ENCODE peak calls at places on chromosome 10, in five cellular contexts. One of them, this sample, is unnamed.

GRCh38 chr10:34801066-34801738 is 13.9 kb downstream of the PARD3 start:
- DNase-seq in H1: no peak
- DNase-seq in HEK293T: no peak
- DNase-seq in GM12878: no peak
- DNase-seq in HepG2: no peak
- DNase-seq in this sample: no peak

GRCh38 chr10:47164126-47164799 is 135.7 kb upstream of the GDF10 start:
- DNase-seq in H1: no peak
- DNase-seq in HEK293T: no peak
- DNase-seq in GM12878: no peak
- DNase-seq in HepG2: no peak
- DNase-seq in this sample: no peak

GRCh38 chr10:58585425-58585824 is 72.8 kb downstream of the BICC1 start:
- DNase-seq in H1: no peak
- DNase-seq in HEK293T: no peak
- DNase-seq in GM12878: no peak
- DNase-seq in HepG2: no peak
- DNase-seq in this sample: no peak

GRCh38 chr10:104350146-104350635 is 3.4 kb upstream of the CFAP58 start:
- DNase-seq in H1: no peak
- DNase-seq in HEK293T: peak
- DNase-seq in GM12878: peak
- DNase-seq in HepG2: peak
- DNase-seq in this sample: no peak

GRCh38 chr10:121936295-121936694 is 8.5 kb upstream of the ATE1 start:
- DNase-seq in H1: no peak
- DNase-seq in HEK293T: no peak
- DNase-seq in GM12878: no peak
- DNase-seq in HepG2: no peak
- DNase-seq in this sample: no peak

GRCh38 chr10:121617176-121617575 is 18.9 kb upstream of the FGFR2 start:
- DNase-seq in H1: no peak
- DNase-seq in HEK293T: no peak
- DNase-seq in GM12878: no peak
- DNase-seq in HepG2: no peak
- DNase-seq in this sample: no peak

GRCh38 chr10:59847888-59848287 is 58.5 kb downstream of the CCDC6 start:
- DNase-seq in H1: peak
- DNase-seq in HEK293T: no peak
- DNase-seq in GM12878: no peak
- DNase-seq in HepG2: no peak
- DNase-seq in this sample: no peak

GRCh38 chr10:82737556-82737955 is 862.6 kb downstream of the NRG3 start:
- DNase-seq in H1: no peak
- DNase-seq in HEK293T: no peak
- DNase-seq in GM12878: no peak
- DNase-seq in HepG2: no peak
- DNase-seq in this sample: no peak

GRCh38 chr10:121570316-121570715 is 27.9 kb downstream of the FGFR2 start:
- DNase-seq in H1: no peak
- DNase-seq in HEK293T: no peak
- DNase-seq in GM12878: no peak
- DNase-seq in HepG2: peak
- DNase-seq in this sample: no peak

GRCh38 chr10:131726460-131726861 is 174.3 kb upstream of the PPP2R2D start:
- DNase-seq in H1: no peak
- DNase-seq in HEK293T: no peak
- DNase-seq in GM12878: no peak
- DNase-seq in HepG2: peak
- DNase-seq in this sample: no peak

GRCh38 chr10:62244785-62245595 is 23.7 kb downstream of the RTKN2 start:
- DNase-seq in H1: no peak
- DNase-seq in HEK293T: peak
- DNase-seq in GM12878: peak
- DNase-seq in HepG2: peak
- DNase-seq in this sample: no peak

GRCh38 chr10:48289652-48290238 is 15.2 kb upstream of the FRMPD2 start:
- DNase-seq in H1: no peak
- DNase-seq in HEK293T: peak
- DNase-seq in GM12878: no peak
- DNase-seq in HepG2: peak
- DNase-seq in this sample: peak

GRCh38 chr10:17026686-17027485 is 102.7 kb downstream of the CUBN start:
- DNase-seq in H1: no peak
- DNase-seq in HEK293T: no peak
- DNase-seq in GM12878: peak
- DNase-seq in HepG2: no peak
- DNase-seq in this sample: no peak

GRCh38 chr10:16116404-16117304 is 256.3 kb upstream of the MINDY3 start:
- DNase-seq in H1: peak
- DNase-seq in HEK293T: peak
- DNase-seq in GM12878: peak
- DNase-seq in HepG2: peak
- DNase-seq in this sample: peak

GRCh38 chr10:94546058-94546595 is 539 bp downstream of the HELLS start:
- DNase-seq in H1: no peak
- DNase-seq in HEK293T: peak
- DNase-seq in GM12878: no peak
- DNase-seq in HepG2: peak
- DNase-seq in this sample: no peak

GRCh38 chr10:47332371-47332770 is 10.1 kb downstream of the GDF2 start:
- DNase-seq in H1: no peak
- DNase-seq in HEK293T: no peak
- DNase-seq in GM12878: no peak
- DNase-seq in HepG2: no peak
- DNase-seq in this sample: no peak

GRCh38 chr10:69554611-69555010 is 18.6 kb downstream of the NEUROG3 start:
- DNase-seq in H1: no peak
- DNase-seq in HEK293T: no peak
- DNase-seq in GM12878: no peak
- DNase-seq in HepG2: no peak
- DNase-seq in this sample: no peak

GRCh38 chr10:14486777-14487510 is 156.2 kb upstream of the FRMD4A start:
- DNase-seq in H1: no peak
- DNase-seq in HEK293T: no peak
- DNase-seq in GM12878: no peak
- DNase-seq in HepG2: no peak
- DNase-seq in this sample: no peak

GRCh38 chr10:98168147-98168546 is 33.7 kb downstream of the R3HCC1L start:
- DNase-seq in H1: no peak
- DNase-seq in HEK293T: no peak
- DNase-seq in GM12878: no peak
- DNase-seq in HepG2: no peak
- DNase-seq in this sample: no peak

GRCh38 chr10:101611096-101611495 is 23.0 kb downstream of the DPCD start:
- DNase-seq in H1: no peak
- DNase-seq in HEK293T: no peak
- DNase-seq in GM12878: no peak
- DNase-seq in HepG2: no peak
- DNase-seq in this sample: no peak

GRCh38 chr10:97319671-97320479 is 804 bp downstream of the FRAT1 start:
- DNase-seq in H1: peak
- DNase-seq in HEK293T: no peak
- DNase-seq in GM12878: no peak
- DNase-seq in HepG2: peak
- DNase-seq in this sample: no peak

GRCh38 chr10:71999360-72000072 is 35.3 kb downstream of the CHST3 start:
- DNase-seq in H1: no peak
- DNase-seq in HEK293T: no peak
- DNase-seq in GM12878: no peak
- DNase-seq in HepG2: no peak
- DNase-seq in this sample: no peak

DNA sequence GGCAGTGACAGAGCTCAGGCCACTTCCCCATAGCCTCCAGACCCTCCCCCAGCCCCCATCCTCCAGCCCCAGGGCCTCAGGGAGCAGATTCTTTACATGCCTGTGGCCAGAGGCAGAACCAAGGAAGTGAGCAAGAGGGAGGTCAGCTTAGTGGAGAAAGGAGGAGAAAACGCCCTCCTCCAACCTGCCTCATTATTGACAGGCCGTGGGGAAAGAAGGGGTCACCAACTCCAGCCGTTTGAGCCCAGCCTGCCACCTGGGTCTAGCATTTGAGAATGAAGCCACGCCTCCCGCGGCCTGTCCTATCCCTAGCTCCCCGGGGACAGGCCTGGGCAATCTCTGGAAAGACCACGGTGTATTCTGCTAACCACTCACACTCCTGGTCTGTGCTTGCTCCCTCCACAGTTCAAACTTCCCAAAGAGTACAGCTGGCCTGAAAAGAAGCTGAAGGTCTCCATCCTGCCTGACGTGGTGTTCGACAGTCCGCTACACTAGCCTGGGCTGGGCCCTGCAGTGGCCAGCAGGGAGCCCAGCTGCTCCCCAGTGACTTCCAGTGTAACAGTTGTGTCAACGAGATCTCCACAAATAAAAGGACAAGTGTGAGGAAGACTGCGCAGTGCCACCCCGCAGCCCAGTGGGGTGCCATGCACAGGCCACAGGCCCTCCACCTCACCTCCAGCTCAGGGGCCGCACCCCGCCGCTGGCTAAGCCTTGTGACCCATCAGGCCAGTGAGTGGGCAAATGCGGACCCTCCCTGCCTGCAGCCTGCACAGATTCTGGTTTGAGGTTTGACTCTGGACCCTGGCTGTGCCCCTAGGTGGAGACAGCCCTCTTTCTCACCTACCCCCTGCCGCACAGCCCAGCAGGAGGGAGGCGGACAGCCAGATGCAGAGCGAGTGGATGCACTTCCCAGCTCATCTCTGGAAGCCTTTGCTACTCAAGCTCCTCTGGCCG is 14.3 kb upstream of the TRIM8 start:
- DNase-seq in H1: peak
- DNase-seq in HEK293T: no peak
- DNase-seq in GM12878: no peak
- DNase-seq in HepG2: peak
- DNase-seq in this sample: peak
- TF ChIP-seq SUZ12 in H1: no peak
- TF ChIP-seq SUZ12 in HEK293T: no peak
- TF ChIP-seq SUZ12 in GM12878: no peak
- TF ChIP-seq SUZ12 in HepG2: no peak
- TF ChIP-seq SUZ12 in this sample: no peak

GRCh38 chr10:116271593-116272496 is 1.2 kb downstream of the GFRA1 start:
- DNase-seq in H1: no peak
- DNase-seq in HEK293T: peak
- DNase-seq in GM12878: no peak
- DNase-seq in HepG2: no peak
- DNase-seq in this sample: no peak
- TF ChIP-seq SUZ12 in H1: peak
- TF ChIP-seq SUZ12 in HEK293T: no peak
- TF ChIP-seq SUZ12 in GM12878: peak
- TF ChIP-seq SUZ12 in HepG2: no peak
- TF ChIP-seq SUZ12 in this sample: peak

GRCh38 chr10:21234761-21235160 is 290.7 kb downstream of the SKIDA1 start:
- DNase-seq in H1: no peak
- DNase-seq in HEK293T: no peak
- DNase-seq in GM12878: no peak
- DNase-seq in HepG2: no peak
- DNase-seq in this sample: no peak

DNA sequence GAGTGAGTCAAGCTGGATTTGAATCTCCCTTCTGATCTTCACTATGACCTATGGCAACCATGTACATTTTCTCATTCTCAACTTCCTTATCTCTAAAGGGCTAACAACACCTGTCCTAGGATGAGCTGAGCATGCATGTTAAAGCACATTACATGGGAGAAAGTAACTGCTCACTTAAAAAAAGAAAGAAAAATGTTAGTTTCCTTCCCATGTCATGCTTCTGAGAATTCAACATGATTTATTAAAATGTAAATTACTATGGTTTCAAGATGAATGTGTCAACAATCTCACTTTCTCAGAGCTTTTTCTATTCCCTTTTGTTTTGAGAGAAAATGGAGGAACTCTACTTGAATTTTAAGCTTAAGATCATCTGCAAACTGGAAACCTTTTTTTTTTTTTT is 295.3 kb downstream of the SKIDA1 start:
- DNase-seq in H1: no peak
- DNase-seq in HEK293T: no peak
- DNase-seq in GM12878: peak
- DNase-seq in HepG2: no peak
- DNase-seq in this sample: no peak
- TF ChIP-seq SUZ12 in H1: no peak
- TF ChIP-seq SUZ12 in HEK293T: no peak
- TF ChIP-seq SUZ12 in GM12878: no peak
- TF ChIP-seq SUZ12 in HepG2: no peak
- TF ChIP-seq SUZ12 in this sample: no peak

GRCh38 chr10:78332013-78332412 is 298.4 kb downstream of the RPS24 start:
- DNase-seq in H1: no peak
- DNase-seq in HEK293T: no peak
- DNase-seq in GM12878: no peak
- DNase-seq in HepG2: no peak
- DNase-seq in this sample: no peak

GRCh38 chr10:78331391-78331922 is 297.8 kb downstream of the RPS24 start:
- DNase-seq in H1: no peak
- DNase-seq in HEK293T: no peak
- DNase-seq in GM12878: no peak
- DNase-seq in HepG2: no peak
- DNase-seq in this sample: no peak

GRCh38 chr10:78332699-78333098 is 299.0 kb downstream of the RPS24 start:
- DNase-seq in H1: no peak
- DNase-seq in HEK293T: no peak
- DNase-seq in GM12878: no peak
- DNase-seq in HepG2: no peak
- DNase-seq in this sample: no peak

GRCh38 chr10:78335371-78335690 is 301.7 kb downstream of the RPS24 start:
- DNase-seq in H1: no peak
- DNase-seq in HEK293T: no peak
- DNase-seq in GM12878: no peak
- DNase-seq in HepG2: no peak
- DNase-seq in this sample: no peak

DNA sequence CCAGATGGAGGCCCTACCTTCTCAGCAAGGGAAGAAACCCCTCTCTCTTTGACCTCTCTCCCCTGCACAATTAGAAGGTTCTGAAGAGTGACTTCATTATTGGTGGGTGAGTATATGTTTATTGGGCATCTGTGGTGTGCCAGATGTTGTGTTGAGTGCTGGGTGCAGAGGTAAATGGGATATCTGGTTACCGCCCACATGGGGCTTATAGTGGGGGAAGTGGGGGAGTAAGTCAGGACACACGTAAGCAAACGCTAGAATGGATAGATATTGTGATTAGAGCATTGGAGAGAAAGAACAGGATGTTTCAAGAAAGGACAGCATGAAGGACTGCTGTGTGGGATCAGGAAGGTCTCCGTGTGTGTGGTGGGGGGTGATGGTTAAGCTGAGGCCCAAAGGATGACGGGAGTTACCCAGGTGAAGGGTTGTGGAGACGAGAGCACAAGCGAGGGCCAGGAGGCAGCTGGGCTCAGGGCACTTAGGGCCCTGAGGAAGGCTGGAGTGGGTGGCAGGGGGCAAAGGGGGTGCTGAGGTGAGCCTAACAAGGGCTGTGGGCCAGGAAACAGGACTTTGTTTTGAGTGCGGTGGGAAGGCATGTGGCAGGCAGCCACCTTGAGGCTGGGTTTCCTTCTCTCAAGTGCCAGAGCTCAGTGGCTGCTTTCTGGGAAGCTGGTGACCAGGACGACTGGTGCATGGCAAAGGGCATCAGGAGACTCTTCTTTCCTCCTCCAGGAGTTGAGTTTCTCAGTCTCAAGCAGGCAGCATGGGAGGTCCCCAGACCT is 299.9 kb downstream of the RPS24 start:
- DNase-seq in H1: no peak
- DNase-seq in HEK293T: no peak
- DNase-seq in GM12878: no peak
- DNase-seq in HepG2: no peak
- DNase-seq in this sample: no peak
- TF ChIP-seq SUZ12 in H1: no peak
- TF ChIP-seq SUZ12 in HEK293T: no peak
- TF ChIP-seq SUZ12 in GM12878: no peak
- TF ChIP-seq SUZ12 in HepG2: no peak
- TF ChIP-seq SUZ12 in this sample: no peak

GRCh38 chr10:38054361-38054797 is 39.8 kb upstream of the ZNF37A start:
- DNase-seq in H1: no peak
- DNase-seq in HEK293T: no peak
- DNase-seq in GM12878: no peak
- DNase-seq in HepG2: no peak
- DNase-seq in this sample: no peak
- TF ChIP-seq SUZ12 in H1: no peak
- TF ChIP-seq SUZ12 in HEK293T: no peak
- TF ChIP-seq SUZ12 in GM12878: no peak
- TF ChIP-seq SUZ12 in HepG2: no peak
- TF ChIP-seq SUZ12 in this sample: no peak